ENCODE peak calls at places on chromosomes 3 and 15, in six cellular contexts. C, Z, R, A, H and F are unnamed samples.

GRCh38 chr3:193943200-193943599 is 192.7 kb upstream of the HES1 start:
- DNase-seq in H (peak; percentile 64), R (no peak), Z (no peak), C (no peak), A (no peak), F (no peak)

GRCh38 chr15:75551076-75551475 is 28.0 kb downstream of the PTPN9 start:
- DNase-seq in R (no peak), H (no peak), Z (no peak), C (peak; percentile 12), A (no peak), F (no peak)

GRCh38 chr3:85495602-85496001 is 536.8 kb downstream of the CADM2 start:
- DNase-seq in Z (no peak), H (no peak), A (no peak), C (no peak), R (no peak), F (no peak)

GRCh38 chr15:92803852-92804609 is 96.1 kb upstream of the CHD2 start:
- DNase-seq in Z (peak; percentile 97), C (peak; percentile 91), A (peak; percentile 93), R (peak; percentile 92), H (no peak), F (peak; percentile 100)

GRCh38 chr3:129612350-129613204 is 6.1 kb upstream of the PLXND1 start:
- DNase-seq in A (no peak), Z (no peak), H (no peak), C (no peak), R (no peak), F (no peak)

GRCh38 chr3:61417352-61417751 is 144.0 kb upstream of the PTPRG start:
- DNase-seq in H (no peak), C (no peak), Z (no peak), R (no peak), A (no peak), F (no peak)

GRCh38 chr3:181278468-181279238 is 289.1 kb upstream of the DNAJC19 start:
- DNase-seq in H (no peak), C (no peak), Z (peak; percentile 6), R (no peak), A (no peak), F (no peak)

GRCh38 chr3:150970665-150971327 is 1.7 kb downstream of the CLRN1 start:
- DNase-seq in C (no peak), A (peak; percentile 25), Z (peak; percentile 43), R (no peak), H (no peak), F (no peak)

GRCh38 chr3:31102196-31102879 is 207.9 kb upstream of the GADL1 start:
- DNase-seq in H (no peak), A (no peak), R (no peak), C (no peak), Z (no peak), F (no peak)

GRCh38 chr3:192772495-192772894 is 45.2 kb upstream of the FGF12 start:
- DNase-seq in Z (peak; percentile 20), A (peak; percentile 31), R (no peak), H (no peak), C (no peak), F (peak; percentile 8)

GRCh38 chr3:193711523-193711963 is 118.5 kb downstream of the OPA1 start:
- DNase-seq in Z (no peak), C (no peak), R (no peak), A (no peak), H (peak; percentile 58), F (no peak)

GRCh38 chr15:85276921-85277320 is 103.5 kb upstream of the AKAP13 start:
- DNase-seq in Z (no peak), C (no peak), A (no peak), H (no peak), R (no peak), F (no peak)

GRCh38 chr3:179563298-179563934 is 690 bp downstream of the ACTL6A start:
- DNase-seq in Z (peak; percentile 77), R (peak; percentile 87), C (peak; percentile 87), A (peak; percentile 71), H (peak; percentile 89), F (no peak)

GRCh38 chr3:151309566-151309965 is 7.1 kb downstream of the GPR87 start:
- DNase-seq in A (no peak), Z (no peak), C (no peak), H (no peak), R (no peak), F (no peak)

GRCh38 chr15:92817339-92817886 is 82.7 kb upstream of the CHD2 start:
- DNase-seq in H (no peak), Z (no peak), C (no peak), R (no peak), A (no peak), F (no peak)

GRCh38 chr15:99454107-99454809 is 111.5 kb upstream of the MEF2A start:
- DNase-seq in A (no peak), Z (no peak), C (no peak), R (no peak), H (no peak), F (no peak)

GRCh38 chr3:61625429-61625828 is 64.1 kb downstream of the PTPRG start:
- DNase-seq in R (no peak), A (no peak), C (no peak), Z (no peak), H (no peak), F (no peak)

GRCh38 chr15:96849501-96849900 is 519.0 kb downstream of the NR2F2 start:
- DNase-seq in A (no peak), R (no peak), H (no peak), Z (no peak), C (no peak), F (no peak)

GRCh38 chr3:176274161-176274560 is 923.1 kb downstream of the TBL1XR1 start:
- DNase-seq in H (no peak), A (no peak), R (no peak), Z (no peak), C (no peak), F (peak; percentile 10)

GRCh38 chr15:90230071-90230494 is 3.7 kb downstream of the CIB1 start:
- DNase-seq in R (no peak), C (no peak), Z (no peak), A (peak; percentile 92), H (no peak), F (no peak)

GRCh38 chr3:190370369-190370768 is 17.6 kb upstream of the CLDN16 start:
- DNase-seq in C (no peak), Z (no peak), H (no peak), A (no peak), R (no peak), F (no peak)
- H3K27ac ChIP-seq in C (no peak overlapping the region), Z (no peak overlapping the region), H (no peak overlapping the region), A (no peak overlapping the region), R (no peak overlapping the region), F (peak overlapping the region; percentile 94)

GRCh38 chr3:177995006-177995732 is 541.1 kb upstream of the KCNMB2 start:
- DNase-seq in C (no peak), A (no peak), R (no peak), Z (no peak), H (no peak), F (no peak)

GRCh38 chr3:178001670-178002101 is 534.5 kb upstream of the KCNMB2 start:
- DNase-seq in Z (no peak), H (no peak), C (no peak), R (no peak), A (no peak), F (no peak)

GRCh38 chr3:177992993-177993969 is 543.0 kb upstream of the KCNMB2 start:
- DNase-seq in R (no peak), Z (no peak), H (no peak), A (no peak), C (no peak), F (no peak)

GRCh38 chr3:177995733-177996085 is 540.5 kb upstream of the KCNMB2 start:
- DNase-seq in A (no peak), H (no peak), C (no peak), Z (no peak), R (no peak), F (no peak)
- H3K27ac ChIP-seq in A (no peak overlapping the region), H (no peak overlapping the region), C (no peak overlapping the region), Z (no peak overlapping the region), R (no peak overlapping the region), F (no peak overlapping the region)

GRCh38 chr15:51267047-51267713 is 71.2 kb downstream of the CYP19A1 start:
- DNase-seq in C (no peak), R (no peak), A (no peak), H (peak; percentile 84), Z (no peak), F (no peak)
- H3K27ac ChIP-seq in C (no peak overlapping the region), R (no peak overlapping the region), A (no peak overlapping the region), H (peak overlapping the region; percentile 19), Z (no peak overlapping the region), F (no peak overlapping the region)

DNA sequence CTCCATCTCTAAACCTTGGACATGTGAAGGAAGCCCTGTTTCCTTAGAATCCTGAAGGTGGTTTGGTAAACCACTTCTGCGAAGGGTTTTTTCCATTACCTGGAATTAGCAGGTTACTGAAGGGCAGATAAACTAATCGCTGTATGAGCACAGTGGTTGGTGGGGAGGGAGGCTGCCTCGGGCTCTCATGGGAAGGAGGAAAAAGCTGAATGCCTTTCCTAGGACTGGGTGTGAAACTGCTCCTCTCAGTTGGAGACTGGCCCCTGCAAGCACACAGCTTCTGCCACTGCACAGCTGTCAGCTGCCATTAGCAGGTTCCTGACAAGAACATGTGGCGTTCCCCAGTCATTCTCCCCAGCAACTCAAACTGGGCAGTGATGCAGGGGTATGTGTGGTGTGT is 376.3 kb downstream of the GAP43 start:
- DNase-seq in H (no peak), Z (no peak), C (no peak), A (no peak), R (no peak), F (no peak)
- H3K27ac ChIP-seq in H (no peak overlapping the region), Z (peak overlapping the region; percentile 57), C (no peak overlapping the region), A (no peak overlapping the region), R (no peak overlapping the region), F (peak overlapping the region; percentile 70)

DNA sequence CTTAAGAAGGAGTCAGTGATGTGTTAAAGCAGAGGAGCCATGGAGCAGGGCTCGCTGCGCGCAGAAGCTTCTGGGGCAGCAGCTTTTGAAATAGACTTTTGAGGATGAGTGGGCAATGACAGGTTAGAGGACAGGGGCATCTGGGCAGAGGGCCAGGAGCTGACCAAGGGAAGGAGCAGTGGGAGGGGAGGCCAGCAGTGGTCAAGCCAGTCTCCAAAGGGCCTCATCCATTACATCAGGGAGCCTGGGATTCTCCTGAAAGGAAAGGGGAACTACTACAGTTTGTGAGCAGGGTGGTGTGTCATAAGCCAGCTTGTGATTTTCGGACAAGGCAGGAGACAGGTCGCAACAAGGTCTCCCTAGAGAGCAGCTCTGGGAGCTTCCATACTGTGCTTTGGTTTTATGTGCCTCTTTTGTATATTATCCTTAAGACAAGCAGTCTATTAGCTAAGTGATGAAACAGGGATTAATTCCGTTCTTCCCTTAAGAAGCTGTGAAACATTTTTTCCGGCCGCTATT is 46.6 kb downstream of the C2CD4B start:
- DNase-seq in A (no peak), H (no peak), R (no peak), Z (no peak), C (no peak), F (no peak)
- H3K27ac ChIP-seq in A (no peak overlapping the region), H (peak overlapping the region; percentile 61), R (peak overlapping the region; percentile 74), Z (peak overlapping the region; percentile 56), C (no peak overlapping the region), F (peak overlapping the region; percentile 89)